ENCODE peak calls at places on chromosomes 7 and 10, in ten cellular contexts. T is Peyer's patch, J is sigmoid colon, E is uterus, X is lung, C is HCT116, Q is endodermal cell, V is WERI-Rb-1, R is A549, F is dorsolateral prefrontal cortex. M is an unnamed sample.

GRCh38 chr10:102322914-102323313 is 72.6 kb upstream of the NFKB2 start:
- DNase-seq in C (no peak), Q (no peak), J (no peak), R (no peak), V (no peak), F (no peak), X (no peak), E (no peak), T (no peak), M (peak)

GRCh38 chr10:79241629-79241989 is 105.7 kb upstream of the PPIF start:
- DNase-seq in V (no peak), R (no peak), T (no peak), X (no peak), F (no peak), C (no peak), J (no peak), E (no peak), Q (peak), M (no peak)

GRCh38 chr7:121204537-121204936 is 124.3 kb upstream of the WNT16 start:
- DNase-seq in T (no peak), J (no peak), Q (no peak), R (no peak), E (no peak), V (no peak), X (no peak), F (no peak), C (no peak), M (no peak)

GRCh38 chr7:106824458-106824857 is 40.6 kb upstream of the PIK3CG start:
- DNase-seq in V (no peak), J (no peak), F (no peak), E (no peak), T (no peak), R (peak), C (peak), Q (no peak), X (no peak), M (no peak)

GRCh38 chr10:63767512-63767911 is 246.3 kb downstream of the REEP3 start:
- DNase-seq in R (peak), E (no peak), C (no peak), J (no peak), V (no peak), X (no peak), Q (no peak), T (no peak), F (no peak), M (no peak)

GRCh38 chr7:70347880-70348279 is 749.6 kb downstream of the AUTS2 start:
- DNase-seq in F (no peak), C (no peak), E (no peak), R (no peak), Q (no peak), V (no peak), T (no peak), X (no peak), J (no peak), M (no peak)

GRCh38 chr7:135768990-135769389 is 20.4 kb upstream of the FAM180A start:
- DNase-seq in X (no peak), R (no peak), J (no peak), T (no peak), F (no peak), V (no peak), E (peak), Q (no peak), C (no peak), M (no peak)

GRCh38 chr7:143892527-143893300 is 9.3 kb downstream of the TCAF1 start:
- DNase-seq in Q (peak), F (no peak), V (peak), R (peak), T (no peak), E (no peak), X (no peak), J (no peak), C (peak), M (no peak)

GRCh38 chr10:116001266-116001857 is 271.6 kb downstream of the GFRA1 start:
- DNase-seq in C (no peak), R (no peak), V (peak), E (no peak), T (no peak), Q (no peak), F (no peak), X (no peak), J (no peak), M (no peak)

GRCh38 chr10:118768041-118768933 is 13.5 kb upstream of the CACUL1 start:
- DNase-seq in X (no peak), C (no peak), E (no peak), R (no peak), F (no peak), J (no peak), Q (no peak), T (no peak), V (no peak), M (no peak)

GRCh38 chr7:154794147-154794780 is 208.7 kb downstream of the PAXIP1 start:
- DNase-seq in R (no peak), J (no peak), X (no peak), V (peak), F (no peak), E (no peak), T (no peak), Q (peak), C (no peak), M (no peak)

GRCh38 chr7:146115665-146116451 is 743 bp upstream of the CNTNAP2 start:
- DNase-seq in R (no peak), C (no peak), V (peak), E (peak), J (no peak), X (peak), Q (peak), F (peak), T (no peak), M (no peak)

GRCh38 chr10:74801447-74801846 is 25.0 kb upstream of the KAT6B start:
- DNase-seq in R (no peak), V (no peak), Q (no peak), E (no peak), C (no peak), T (no peak), X (no peak), F (no peak), J (no peak), M (no peak)

GRCh38 chr7:135771051-135771450 is 22.4 kb upstream of the FAM180A start:
- DNase-seq in R (no peak), T (no peak), F (no peak), V (no peak), Q (no peak), J (no peak), C (no peak), E (no peak), X (no peak), M (no peak)

GRCh38 chr10:62230344-62231138 is 38.1 kb downstream of the RTKN2 start:
- DNase-seq in V (no peak), T (no peak), J (no peak), X (no peak), Q (no peak), R (no peak), C (no peak), F (no peak), E (no peak), M (no peak)

GRCh38 chr7:121513105-121513504 is 117.0 kb upstream of the FAM3C start:
- DNase-seq in E (no peak), C (no peak), J (no peak), Q (no peak), X (no peak), V (no peak), F (no peak), R (no peak), T (no peak), M (no peak)

GRCh38 chr10:31186225-31187010 is 132.6 kb upstream of the ZEB1 start:
- DNase-seq in E (no peak), C (peak), V (no peak), Q (peak), F (no peak), J (no peak), R (no peak), X (no peak), T (no peak), M (no peak)

GRCh38 chr7:152759655-152760383 is at the start of gene ACTR3B:
- DNase-seq in T (peak), X (peak), C (peak), F (peak), J (peak), Q (peak), R (peak), V (peak), E (peak), M (peak)

GRCh38 chr10:71218046-71218832 is 5.9 kb downstream of the UNC5B start:
- DNase-seq in Q (peak), J (no peak), X (no peak), F (no peak), V (no peak), C (peak), R (peak), T (no peak), E (peak), M (no peak)

GRCh38 chr10:22550732-22551131 is 163.6 kb downstream of the PIP4K2A start:
- DNase-seq in C (peak), V (peak), R (peak), F (peak), Q (peak), T (peak), E (peak), X (no peak), J (no peak), M (peak)

GRCh38 chr7:114481995-114482394 is 67.4 kb downstream of the FOXP2 start:
- DNase-seq in C (no peak), Q (no peak), R (no peak), E (no peak), V (no peak), T (no peak), J (no peak), F (no peak), X (no peak), M (no peak)

GRCh38 chr7:114488696-114489095 is 74.1 kb downstream of the FOXP2 start:
- DNase-seq in C (no peak), X (no peak), R (no peak), F (no peak), J (no peak), E (no peak), Q (no peak), T (no peak), V (no peak), M (no peak)

GRCh38 chr7:114484226-114484625 is 69.6 kb downstream of the FOXP2 start:
- DNase-seq in Q (no peak), X (no peak), T (no peak), J (no peak), E (no peak), R (no peak), V (no peak), F (no peak), C (no peak), M (no peak)

GRCh38 chr7:114487174-114487573 is 72.6 kb downstream of the FOXP2 start:
- DNase-seq in Q (no peak), E (no peak), J (no peak), V (no peak), F (no peak), T (no peak), C (no peak), R (no peak), X (no peak), M (no peak)
- H3K27ac ChIP-seq in Q (no peak), E (no peak), J (no peak), V (no peak), F (no peak), T (no peak), C (no peak), R (no peak), X (no peak), M (no peak)

GRCh38 chr10:100349087-100349486 is 2.1 kb downstream of the SCD start:
- DNase-seq in Q (no peak), F (no peak), E (no peak), X (no peak), R (no peak), J (no peak), V (no peak), T (no peak), C (no peak), M (no peak)

GRCh38 chr10:100346765-100347567 is at the start of gene SCD:
- DNase-seq in V (peak), E (peak), R (peak), X (peak), J (peak), C (peak), Q (peak), T (peak), F (peak), M (peak)

GRCh38 chr10:100349672-100350071 is 2.6 kb downstream of the SCD start:
- DNase-seq in T (no peak), R (no peak), Q (no peak), V (no peak), J (no peak), F (no peak), E (no peak), X (no peak), C (no peak), M (no peak)

GRCh38 chr10:100347568-100348195 is 649 bp downstream of the SCD start:
- DNase-seq in C (no peak), F (no peak), Q (no peak), X (no peak), T (no peak), R (no peak), E (no peak), V (peak), J (no peak), M (no peak)

DNA sequence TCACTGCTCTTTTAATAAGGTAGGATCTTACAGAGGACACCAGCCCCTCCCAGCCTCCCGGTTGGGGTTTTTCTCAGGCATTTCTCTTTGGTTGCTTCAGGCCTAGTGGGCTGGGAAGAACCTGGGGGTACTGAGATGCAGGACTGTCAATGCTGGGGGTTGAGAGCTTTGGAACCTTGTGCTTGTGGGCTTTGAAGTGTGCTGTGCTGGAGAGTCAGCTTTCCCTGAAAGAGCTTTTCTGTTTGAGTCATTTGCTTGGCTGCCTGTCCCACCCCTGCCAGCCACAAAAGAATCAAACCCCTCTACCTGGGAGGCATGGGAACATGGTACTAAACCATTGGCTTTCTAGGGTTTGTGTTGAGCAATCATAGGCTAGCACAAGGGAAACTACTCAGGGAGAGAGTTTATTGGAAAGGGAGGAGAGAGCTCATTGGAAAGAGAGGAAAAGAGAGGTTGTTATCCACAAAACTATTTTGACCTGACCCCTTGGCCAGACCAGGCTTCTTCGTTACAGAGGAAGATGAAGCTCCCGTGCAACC is 1.4 kb downstream of the SCD start:
- DNase-seq in E (no peak), X (no peak), Q (no peak), C (no peak), J (no peak), T (no peak), F (no peak), R (no peak), V (no peak), M (no peak)
- H3K4me3 ChIP-seq in E (no peak), X (peak), Q (peak), C (peak), J (no peak), T (peak), F (peak), R (peak), V (peak), M (no peak)

GRCh38 chr10:86224354-86225097 is 142.1 kb downstream of the GRID1 start:
- DNase-seq in C (no peak), T (no peak), R (no peak), X (no peak), Q (peak), F (no peak), E (no peak), J (no peak), V (no peak), M (no peak)

GRCh38 chr10:86226801-86227201 is 139.8 kb downstream of the GRID1 start:
- DNase-seq in F (no peak), V (no peak), X (no peak), C (no peak), E (no peak), R (no peak), J (no peak), Q (no peak), T (no peak), M (no peak)

GRCh38 chr10:86227501-86228258 is 138.9 kb downstream of the GRID1 start:
- DNase-seq in R (no peak), Q (no peak), T (no peak), X (no peak), V (no peak), C (no peak), E (no peak), J (no peak), F (no peak), M (no peak)

GRCh38 chr10:86225098-86225782 is 141.4 kb downstream of the GRID1 start:
- DNase-seq in F (no peak), R (peak), C (no peak), T (no peak), E (no peak), Q (no peak), X (no peak), V (no peak), J (no peak), M (no peak)

DNA sequence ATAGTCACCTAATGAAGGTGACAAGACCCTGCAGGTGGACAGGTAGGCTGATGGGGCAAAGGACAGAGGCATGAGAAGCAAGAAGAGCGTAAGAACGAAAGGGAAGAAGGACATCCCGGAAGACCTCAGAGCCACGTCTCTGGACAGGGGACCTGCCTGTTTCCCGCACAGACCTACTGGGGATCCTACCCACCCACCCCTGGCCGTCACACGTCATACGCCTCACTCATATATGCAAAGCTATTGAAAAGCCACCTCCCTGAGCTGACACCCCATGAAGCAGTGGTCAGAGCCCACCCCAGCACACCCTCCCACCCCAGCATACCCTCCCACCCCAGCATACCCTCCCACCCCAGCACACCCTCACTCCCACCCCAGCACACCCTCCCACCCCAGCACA is 140.6 kb downstream of the GRID1 start:
- DNase-seq in T (no peak), E (no peak), F (no peak), Q (no peak), V (no peak), C (no peak), J (no peak), X (no peak), R (no peak), M (no peak)
- TF ChIP-seq CTCF in T (no peak), E (no peak), F (no peak), Q (no peak), V (no peak), C (no peak), J (no peak), X (no peak), R (no peak), M (no peak)

DNA sequence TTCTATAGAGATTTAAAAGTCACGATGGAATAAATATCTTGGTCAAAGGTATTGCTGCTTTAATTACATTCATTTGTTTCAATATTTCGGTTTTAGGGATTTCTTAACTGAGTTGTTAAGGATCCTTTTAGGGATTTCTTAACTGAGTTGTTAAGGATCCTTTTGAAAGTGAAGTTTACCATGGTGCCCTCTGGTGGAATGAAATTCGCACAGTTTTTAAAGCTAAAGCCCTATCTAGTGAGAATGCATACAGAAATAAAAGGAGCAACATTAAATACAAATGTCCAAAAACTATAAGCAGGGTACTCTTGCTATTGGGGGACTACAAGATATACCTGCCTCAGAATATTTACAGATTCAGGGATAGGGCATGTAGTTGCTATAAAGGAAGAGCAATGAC is 193.7 kb downstream of the RNLS start:
- DNase-seq in T (peak), E (peak), J (no peak), Q (no peak), R (peak), F (peak), C (no peak), V (no peak), X (peak), M (no peak)
- H3K27ac ChIP-seq in T (no peak), E (peak), J (no peak), Q (no peak), R (no peak), F (peak), C (no peak), V (no peak), X (no peak), M (no peak)

GRCh38 chr7:15686957-15687644 is 618 bp upstream of the MEOX2 start:
- DNase-seq in J (peak), R (no peak), E (peak), F (no peak), V (no peak), X (no peak), Q (peak), C (no peak), T (no peak), M (no peak)

GRCh38 chr7:15687645-15688025 is 1.2 kb upstream of the MEOX2 start:
- DNase-seq in V (peak), J (no peak), Q (peak), C (no peak), E (peak), R (no peak), X (no peak), F (no peak), T (no peak), M (no peak)

GRCh38 chr7:15685358-15686181 is 913 bp downstream of the MEOX2 start:
- DNase-seq in X (no peak), R (no peak), J (peak), F (no peak), V (peak), E (peak), T (no peak), C (no peak), Q (peak), M (no peak)

GRCh38 chr7:15684834-15685233 is 1.6 kb downstream of the MEOX2 start:
- DNase-seq in V (no peak), T (no peak), C (no peak), J (no peak), R (no peak), F (no peak), Q (peak), E (peak), X (no peak), M (no peak)

DNA sequence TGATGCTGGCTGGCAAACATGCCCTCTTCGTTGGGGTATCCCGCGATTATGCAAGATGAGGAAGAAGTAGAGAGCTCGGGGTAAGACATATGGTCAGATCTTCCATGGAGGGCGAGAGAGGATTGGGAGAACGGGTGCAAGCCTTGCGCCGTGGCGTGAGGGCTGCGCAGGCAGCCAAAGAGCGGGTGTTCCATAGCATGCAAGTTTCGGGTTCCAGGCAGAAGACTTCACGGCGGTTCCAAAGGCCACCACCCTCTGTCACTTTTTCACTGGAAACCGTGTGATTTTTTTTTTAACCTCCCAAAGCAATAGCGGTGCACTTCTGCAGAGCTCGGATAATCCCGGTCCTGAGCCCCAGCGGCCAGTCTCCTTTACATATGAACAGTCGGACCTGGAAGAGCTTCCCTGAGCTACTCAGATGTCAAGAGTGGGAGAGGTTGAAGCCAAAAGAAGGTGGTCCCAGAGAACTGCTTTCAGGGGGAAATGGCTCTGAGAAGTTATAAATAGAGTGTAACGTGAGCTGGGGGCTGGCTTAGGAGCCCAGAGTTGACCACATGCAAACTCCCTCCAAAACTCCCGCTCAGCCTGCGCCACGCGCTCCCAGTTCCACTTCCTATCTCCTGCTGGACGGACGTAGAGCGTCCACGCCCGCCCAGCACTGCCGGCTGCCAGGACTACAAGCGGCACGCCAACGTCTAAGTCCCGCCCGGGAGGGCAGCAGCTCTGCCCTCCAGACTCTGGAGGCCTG is at the start of gene MEOX2:
- DNase-seq in R (peak), J (peak), X (peak), C (no peak), Q (peak), V (peak), E (peak), T (no peak), F (no peak), M (no peak)
- H3K4me3 ChIP-seq in R (peak), J (peak), X (peak), C (no peak), Q (peak), V (peak), E (peak), T (peak), F (peak), M (no peak)

GRCh38 chr10:43105793-43106158 is 28.9 kb downstream of the RET start:
- DNase-seq in Q (no peak), X (no peak), C (no peak), F (no peak), E (no peak), J (no peak), T (no peak), R (no peak), V (no peak), M (no peak)
- TF ChIP-seq CTCF in Q (no peak), X (no peak), C (no peak), F (peak), E (no peak), J (no peak), T (no peak), R (peak), V (no peak), M (peak)

GRCh38 chr10:80465839-80466590 is 11.9 kb downstream of the TSPAN14 start:
- DNase-seq in V (no peak), X (no peak), R (no peak), F (no peak), T (peak), J (no peak), C (no peak), Q (no peak), E (no peak), M (peak)
- H3K27ac ChIP-seq in V (no peak), X (peak), R (no peak), F (peak), T (peak), J (peak), C (no peak), Q (peak), E (peak), M (peak)

M was measured in CD8-positive, alpha-beta T cell.